ENCODE peak calls at places on chromosomes 11 and 22, in six cellular contexts. E is heart right ventricle; C is aorta; Y is activated CD4-positive, alpha-beta T cell treated with anti-CD3 and anti-CD28 coated beads, Interleukin-2, amount 10 ng/mL, durations not matched to agents 7 days and 5 days; L is WTC11; B is ACHN. V is an unnamed sample.

GRCh38 chr11:1622076-1622475 is at the start of gene KRTAP5-4:
- DNase-seq in B (no peak), Y (no peak), L (no peak), E (no peak), C (no peak), V (no peak)

GRCh38 chr11:62401356-62401755 is 17.5 kb upstream of the SCGB1A1 start:
- DNase-seq in B (no peak), C (no peak), E (no peak), Y (no peak), L (no peak), V (no peak)

GRCh38 chr11:93668171-93668570 is 6.7 kb downstream of the CEP295 start:
- DNase-seq in C (no peak), Y (no peak), B (peak; percentile 49), L (no peak), E (no peak), V (no peak)

GRCh38 chr11:124119103-124119502 is 3.9 kb downstream of the VWA5A start:
- DNase-seq in C (no peak), E (no peak), B (no peak), L (no peak), Y (no peak), V (no peak)

GRCh38 chr11:64865286-64866172 is 12.9 kb downstream of the EHD1 start:
- DNase-seq in B (no peak), C (no peak), L (no peak), Y (no peak), E (no peak), V (peak; percentile 80)

GRCh38 chr11:113856966-113857759 is 18.2 kb downstream of the USP28 start:
- DNase-seq in C (no peak), L (no peak), E (no peak), B (no peak), Y (no peak), V (no peak)

GRCh38 chr11:118305726-118306125 is 1.2 kb downstream of the CD3E start:
- DNase-seq in Y (peak; percentile 67), C (no peak), B (no peak), E (no peak), L (no peak), V (no peak)

GRCh38 chr22:30386960-30387848 is at the start of gene RNF215:
- DNase-seq in Y (peak; percentile 75), C (peak; percentile 94), B (peak; percentile 79), E (peak; percentile 78), L (peak; percentile 96), V (peak; percentile 83)

GRCh38 chr22:38776086-38776485 is 17.9 kb downstream of the DNAL4 start:
- DNase-seq in Y (no peak), C (no peak), B (no peak), E (no peak), L (no peak), V (no peak)

GRCh38 chr11:95065336-95065735 is 1.4 kb upstream of the SRSF8 start:
- DNase-seq in B (no peak), Y (no peak), L (no peak), C (no peak), E (no peak), V (no peak)

GRCh38 chr11:3944198-3944597 is 88.7 kb downstream of the STIM1 start:
- DNase-seq in Y (no peak), E (no peak), B (no peak), L (no peak), C (no peak), V (no peak)

GRCh38 chr22:23622634-23623033 is 9.5 kb downstream of the DRICH1 start:
- DNase-seq in E (no peak), L (no peak), B (no peak), Y (no peak), C (no peak), V (no peak)

GRCh38 chr11:116431842-116432241 is 340.9 kb downstream of the BUD13 start:
- DNase-seq in B (no peak), L (no peak), E (no peak), C (no peak), Y (no peak), V (no peak)

GRCh38 chr11:46336781-46337180 is 10.5 kb upstream of the DGKZ start:
- DNase-seq in L (no peak), C (no peak), E (no peak), B (no peak), Y (peak; percentile 42), V (no peak)

GRCh38 chr11:62921201-62921572 is at the start of gene CHRM1:
- DNase-seq in L (no peak), B (no peak), E (no peak), Y (no peak), C (peak; percentile 76), V (no peak)

GRCh38 chr22:33652596-33652995 is 267.7 kb downstream of the LARGE1 start:
- DNase-seq in C (no peak), L (no peak), Y (no peak), E (no peak), B (no peak), V (no peak)

GRCh38 chr11:28835790-28836189 is 727.6 kb downstream of the METTL15 start:
- DNase-seq in E (no peak), B (peak; percentile 56), C (no peak), Y (no peak), L (no peak), V (no peak)

GRCh38 chr22:21947040-21948014 is 5.3 kb downstream of the PPM1F start:
- DNase-seq in C (no peak), B (peak; percentile 37), L (peak; percentile 65), E (no peak), Y (no peak), V (no peak)

GRCh38 chr11:45658292-45658991 is 7.0 kb downstream of the CHST1 start:
- DNase-seq in L (peak; percentile 80), Y (no peak), E (peak; percentile 92), C (peak; percentile 91), B (no peak), V (no peak)

GRCh38 chr11:34826384-34826726 is 89.8 kb downstream of the APIP start:
- DNase-seq in B (no peak), L (no peak), Y (no peak), E (no peak), C (no peak), V (no peak)

V was measured in MM.1S.